ENCODE peak calls at places on chromosomes 13 and 19, in ten cellular contexts. N, Q, M, V, U, S, Y, F, C and E are unnamed samples.

GRCh38 chr13:95253033-95253432 is 48.2 kb downstream of the ABCC4 start:
- DNase-seq in N (no peak), Q (no peak), M (no peak), V (no peak), U (no peak), S (no peak), Y (no peak), F (no peak), C (no peak), E (no peak)

GRCh38 chr19:12788682-12789097 is 2.6 kb upstream of the JUNB start:
- DNase-seq in N (peak; percentile 75), Q (no peak), M (peak; percentile 91), V (peak; percentile 87), U (peak; percentile 75), S (no peak), Y (no peak), F (no peak), C (peak; percentile 78), E (peak; percentile 73)

GRCh38 chr13:112756511-112756966 is 66.7 kb downstream of the ATP11A start:
- DNase-seq in N (no peak), Q (no peak), M (no peak), V (no peak), U (no peak), S (no peak), Y (no peak), F (no peak), C (no peak), E (no peak)

GRCh38 chr19:984165-984967 is at the start of gene WDR18:
- DNase-seq in N (peak; percentile 95), Q (peak; percentile 88), M (peak; percentile 95), V (peak; percentile 94), U (peak; percentile 81), S (peak; percentile 80), Y (peak; percentile 54), F (peak; percentile 93), C (peak; percentile 86), E (peak; percentile 93)

GRCh38 chr13:108919036-108919907 is 289.9 kb downstream of the MYO16 start:
- DNase-seq in N (no peak), Q (no peak), M (no peak), V (no peak), U (peak; percentile 26), S (no peak), Y (no peak), F (no peak), C (peak; percentile 73), E (no peak)

GRCh38 chr19:45403781-45404556 is 900 bp downstream of the PPP1R13L start:
- DNase-seq in N (peak; percentile 85), Q (peak; percentile 51), M (peak; percentile 83), V (peak; percentile 75), U (no peak), S (peak; percentile 39), Y (no peak), F (no peak), C (no peak), E (peak; percentile 76)

GRCh38 chr19:1456121-1456900 is 6.4 kb downstream of the APC2 start:
- DNase-seq in N (no peak), Q (no peak), M (no peak), V (no peak), U (no peak), S (no peak), Y (no peak), F (no peak), C (no peak), E (no peak)

GRCh38 chr13:32125746-32126145 is 94.2 kb downstream of the FRY start:
- DNase-seq in N (no peak), Q (no peak), M (no peak), V (no peak), U (no peak), S (no peak), Y (no peak), F (no peak), C (peak; percentile 39), E (peak; percentile 33)

GRCh38 chr19:55487884-55488687 is at the start of gene SSC5D:
- DNase-seq in N (no peak), Q (no peak), M (no peak), V (no peak), U (peak; percentile 26), S (no peak), Y (no peak), F (no peak), C (peak; percentile 22), E (peak; percentile 76)

GRCh38 chr13:112622375-112622774 is 34.4 kb upstream of the TUBGCP3 start:
- DNase-seq in N (no peak), Q (no peak), M (no peak), V (no peak), U (no peak), S (no peak), Y (no peak), F (no peak), C (no peak), E (no peak)

GRCh38 chr13:73248711-73249580 is 190.1 kb downstream of the KLF5 start:
- DNase-seq in N (no peak), Q (no peak), M (peak; percentile 28), V (no peak), U (peak; percentile 63), S (no peak), Y (no peak), F (no peak), C (no peak), E (peak; percentile 31)

GRCh38 chr13:95745752-95746151 is 68.8 kb downstream of the DNAJC3 start:
- DNase-seq in N (no peak), Q (no peak), M (no peak), V (no peak), U (no peak), S (no peak), Y (no peak), F (no peak), C (peak; percentile 67), E (peak; percentile 11)

GRCh38 chr13:54975676-54976075 is 1947.1 kb downstream of the OLFM4 start:
- DNase-seq in N (no peak), Q (no peak), M (no peak), V (no peak), U (no peak), S (no peak), Y (no peak), F (no peak), C (no peak), E (no peak)

GRCh38 chr19:11265177-11265784 is 3.0 kb upstream of the DOCK6 start:
- DNase-seq in N (no peak), Q (no peak), M (peak; percentile 24), V (no peak), U (no peak), S (no peak), Y (no peak), F (no peak), C (no peak), E (no peak)

GRCh38 chr19:58021541-58022282 is 12.1 kb upstream of the ZSCAN1 start:
- DNase-seq in N (peak; percentile 43), Q (no peak), M (peak; percentile 64), V (no peak), U (peak; percentile 40), S (no peak), Y (no peak), F (no peak), C (peak; percentile 58), E (peak; percentile 65)

GRCh38 chr19:18967358-18968146 is 26.5 kb upstream of the HOMER3 start:
- DNase-seq in N (no peak), Q (peak; percentile 44), M (peak; percentile 36), V (peak; percentile 60), U (peak; percentile 32), S (no peak), Y (no peak), F (no peak), C (peak; percentile 56), E (peak; percentile 83)

GRCh38 chr13:113155982-113156655 is 2.3 kb upstream of the PROZ start:
- DNase-seq in N (no peak), Q (no peak), M (no peak), V (no peak), U (no peak), S (no peak), Y (no peak), F (peak; percentile 27), C (peak; percentile 28), E (no peak)

GRCh38 chr13:50257646-50258045 is 242.4 kb downstream of the KCNRG start:
- DNase-seq in N (no peak), Q (no peak), M (no peak), V (no peak), U (no peak), S (no peak), Y (no peak), F (no peak), C (no peak), E (no peak)

GRCh38 chr19:44684892-44685847 is 13.8 kb upstream of the CEACAM16 start:
- DNase-seq in N (peak; percentile 38), Q (no peak), M (no peak), V (no peak), U (peak; percentile 97), S (no peak), Y (no peak), F (no peak), C (peak; percentile 82), E (peak; percentile 93)

GRCh38 chr13:20354722-20355121 is 122.6 kb upstream of the GJB6 start:
- DNase-seq in N (no peak), Q (no peak), M (no peak), V (no peak), U (no peak), S (no peak), Y (no peak), F (no peak), C (no peak), E (no peak)

GRCh38 chr13:46541210-46541609 is 11.8 kb upstream of the LRCH1 start:
- DNase-seq in N (no peak), Q (no peak), M (no peak), V (no peak), U (no peak), S (no peak), Y (no peak), F (no peak), C (no peak), E (no peak)

GRCh38 chr19:53792721-53793433 is 31.2 kb downstream of the NLRP12 start:
- DNase-seq in N (peak; percentile 77), Q (peak; percentile 68), M (peak; percentile 88), V (peak; percentile 81), U (peak; percentile 75), S (peak; percentile 55), Y (peak; percentile 49), F (peak; percentile 86), C (peak; percentile 86), E (peak; percentile 94)

GRCh38 chr13:113448545-113448884 is 4.8 kb downstream of the ADPRHL1 start:
- DNase-seq in N (no peak), Q (no peak), M (peak; percentile 61), V (peak; percentile 78), U (no peak), S (no peak), Y (no peak), F (no peak), C (no peak), E (peak; percentile 57)

GRCh38 chr19:853014-853553 is 981 bp downstream of the ELANE start:
- DNase-seq in N (no peak), Q (no peak), M (no peak), V (no peak), U (no peak), S (no peak), Y (no peak), F (peak; percentile 68), C (no peak), E (no peak)

GRCh38 chr19:17718467-17718987 is 753 bp upstream of the MAP1S start:
- DNase-seq in N (no peak), Q (no peak), M (no peak), V (no peak), U (no peak), S (no peak), Y (no peak), F (no peak), C (no peak), E (no peak)

GRCh38 chr19:47372603-47373002 is 23.5 kb downstream of the DHX34 start:
- DNase-seq in N (no peak), Q (no peak), M (no peak), V (no peak), U (no peak), S (no peak), Y (no peak), F (no peak), C (no peak), E (no peak)

GRCh38 chr13:52348983-52349780 is 56.8 kb downstream of the THSD1 start:
- DNase-seq in N (peak; percentile 8), Q (no peak), M (peak; percentile 5), V (no peak), U (peak; percentile 85), S (no peak), Y (no peak), F (no peak), C (peak; percentile 69), E (peak; percentile 46)

GRCh38 chr19:49422407-49423277 is 599 bp downstream of the PTH2 start:
- DNase-seq in N (peak; percentile 64), Q (no peak), M (peak; percentile 29), V (peak; percentile 38), U (peak; percentile 17), S (no peak), Y (no peak), F (no peak), C (peak; percentile 36), E (peak; percentile 85)